ENCODE peak calls at places on chromosome 11, in nine cellular contexts. Y is NB4; P is CD8-positive, alpha-beta T cell; L is stimulated activated naive CD8-positive, alpha-beta T cell treated with anti-CD3 and anti-CD28 coated beads, Interleukin-15, Interleukin-2, amounts not matched to agents 100 U/mL and 50 U/mL, for 24 hours; C is psoas muscle; X is activated effector memory CD4-positive, alpha-beta T cell treated with anti-CD3 and anti-CD28 coated beads, Interleukin-2, amount 50 U/mL, for 16 hours; M is activated CD8-positive, alpha-beta memory T cell treated with anti-CD3 and anti-CD28 coated beads for 1 hour; F is stimulated activated CD4-positive, alpha-beta T cell treated with anti-CD3 and anti-CD28 coated beads, Interleukin-12 subunit alpha, Interleukin-12 subunit beta, amount 100 ng/mL, for 4 hours; B is fibroblast of lung. O is an unnamed sample.

GRCh38 chr11:74691755-74692154 is 39.5 kb downstream of the CHRDL2 start:
- DNase-seq in Y (no peak), P (no peak), L (no peak), C (peak), X (no peak), M (no peak), F (no peak), B (no peak), O (no peak)

GRCh38 chr11:119347242-119347641 is 737 bp upstream of the MFRP start:
- DNase-seq in Y (no peak), P (no peak), L (no peak), C (no peak), X (no peak), M (no peak), F (no peak), B (no peak), O (peak)

GRCh38 chr11:66607126-66607834 is 9.2 kb upstream of the RBM14 start:
- DNase-seq in Y (no peak), P (no peak), L (no peak), C (peak), X (no peak), M (no peak), F (no peak), B (peak), O (peak)

GRCh38 chr11:24496728-24497396 is at the start of gene LUZP2:
- DNase-seq in Y (no peak), P (no peak), L (no peak), C (peak), X (no peak), M (no peak), F (no peak), B (peak), O (peak)

GRCh38 chr11:103829596-103829995 is 206.8 kb upstream of the DDI1 start:
- DNase-seq in Y (no peak), P (no peak), L (no peak), C (no peak), X (no peak), M (no peak), F (no peak), B (no peak), O (no peak)

GRCh38 chr11:74669311-74670160 is 61.7 kb downstream of the CHRDL2 start:
- DNase-seq in Y (no peak), P (no peak), L (no peak), C (no peak), X (no peak), M (no peak), F (no peak), B (no peak), O (no peak)

GRCh38 chr11:74710291-74710938 is 20.8 kb downstream of the CHRDL2 start:
- DNase-seq in Y (no peak), P (no peak), L (no peak), C (no peak), X (no peak), M (no peak), F (no peak), B (no peak), O (peak)

GRCh38 chr11:67322049-67322448 is 18.7 kb downstream of the SSH3 start:
- DNase-seq in Y (no peak), P (no peak), L (no peak), C (no peak), X (no peak), M (no peak), F (no peak), B (no peak), O (no peak)

GRCh38 chr11:72534859-72535547 is 100.7 kb upstream of the CLPB start:
- DNase-seq in Y (no peak), P (no peak), L (no peak), C (no peak), X (no peak), M (no peak), F (no peak), B (no peak), O (peak)

GRCh38 chr11:115579181-115579825 is 75.1 kb upstream of the CADM1 start:
- DNase-seq in Y (no peak), P (no peak), L (no peak), C (no peak), X (no peak), M (no peak), F (no peak), B (no peak), O (no peak)

GRCh38 chr11:11980200-11980599 is 28.2 kb downstream of the DKK3 start:
- DNase-seq in Y (no peak), P (no peak), L (no peak), C (no peak), X (no peak), M (no peak), F (no peak), B (no peak), O (no peak)

GRCh38 chr11:104126464-104126863 is 37.5 kb downstream of the PDGFD start:
- DNase-seq in Y (no peak), P (no peak), L (no peak), C (no peak), X (no peak), M (no peak), F (no peak), B (no peak), O (no peak)

O was measured in AG08395.